ENCODE peak calls at places on chromosomes 4 and X, in seven cellular contexts. P is ovary, H is hepatocyte, J is GM23248, E is pancreas, X is gastrocnemius medialis, L is mesenchymal stem cell. O is an unnamed sample. For H3K4me1 and H3K27me3, the result is how much of the 10 kb centered on the place peaks cover.

GRCh38 chrX:136446208-136446607 is 41.5 kb upstream of the BRS3 start:
- DNase-seq in E (no peak), P (no peak), J (no peak), H (no peak), X (no peak), L (no peak), O (no peak)

GRCh38 chr4:13322681-13323101 is 161.4 kb downstream of the RAB28 start:
- DNase-seq in E (no peak), P (no peak), J (peak), H (no peak), L (peak), X (no peak), O (no peak)

GRCh38 chrX:53587795-53588194 is 98.7 kb downstream of the HUWE1 start:
- DNase-seq in J (peak), X (no peak), P (no peak), H (no peak), L (no peak), E (no peak), O (no peak)

GRCh38 chr4:165844151-165844550 is 28.9 kb upstream of the TLL1 start:
- DNase-seq in H (no peak), L (no peak), P (no peak), X (no peak), E (no peak), J (no peak), O (peak)

GRCh38 chrX:10525381-10525780 is 95.0 kb downstream of the MID1 start:
- DNase-seq in L (peak), E (no peak), J (no peak), H (no peak), P (no peak), X (no peak), O (no peak)

GRCh38 chr4:152667781-152668180 is 12.0 kb downstream of the TMEM154 start:
- DNase-seq in H (no peak), J (no peak), L (no peak), E (no peak), P (no peak), X (no peak), O (no peak)

GRCh38 chr4:99801005-99801699 is 15.5 kb upstream of the DAPP1 start:
- DNase-seq in X (no peak), E (no peak), P (no peak), L (no peak), H (no peak), J (no peak), O (no peak)

GRCh38 chr4:118224239-118224829 is 128.5 kb downstream of the PRSS12 start:
- DNase-seq in P (no peak), L (peak), E (no peak), X (no peak), J (peak), H (peak), O (no peak)

GRCh38 chr4:72896515-72896914 is 173.0 kb downstream of the COX18 start:
- DNase-seq in P (no peak), L (peak), E (no peak), J (peak), X (no peak), H (peak), O (no peak)

GRCh38 chr4:126772662-126773061 is 860.1 kb upstream of the INTU start:
- DNase-seq in H (no peak), E (no peak), X (no peak), P (no peak), L (no peak), J (no peak), O (no peak)

GRCh38 chr4:140931904-140932303 is 175.7 kb upstream of the TBC1D9 start:
- DNase-seq in E (no peak), X (no peak), J (no peak), H (no peak), P (no peak), L (no peak), O (no peak)

GRCh38 chrX:31969714-31970113 is 897.9 kb upstream of the FTHL17 start:
- DNase-seq in X (no peak), P (no peak), H (no peak), E (no peak), J (no peak), L (no peak), O (no peak)

GRCh38 chr4:110622841-110623709 is at the start of gene PITX2:
- DNase-seq in X (peak), E (peak), P (peak), J (peak), H (peak), L (peak), O (peak)

GRCh38 chrX:128781506-128781905 is 729.3 kb upstream of the ACTRT1 start:
- DNase-seq in E (no peak), P (no peak), X (no peak), H (peak), J (no peak), L (peak), O (peak)

GRCh38 chrX:131762802-131763234 is 218.9 kb downstream of the OR13H1 start:
- DNase-seq in J (peak), X (no peak), H (no peak), E (peak), L (no peak), P (peak), O (no peak)

GRCh38 chr4:149987330-149987751 is 90.9 kb upstream of the DCLK2 start:
- DNase-seq in H (peak), J (no peak), L (peak), P (no peak), E (no peak), X (no peak), O (no peak)

GRCh38 chr4:118964891-118965411 is 76.3 kb downstream of the SYNPO2 start:
- DNase-seq in L (peak), P (peak), J (peak), X (no peak), H (no peak), E (no peak), O (no peak)

GRCh38 chr4:26023191-26023972 is 109.4 kb downstream of the SMIM20 start:
- DNase-seq in L (peak), E (no peak), P (no peak), X (no peak), H (no peak), J (peak), O (no peak)

DNA sequence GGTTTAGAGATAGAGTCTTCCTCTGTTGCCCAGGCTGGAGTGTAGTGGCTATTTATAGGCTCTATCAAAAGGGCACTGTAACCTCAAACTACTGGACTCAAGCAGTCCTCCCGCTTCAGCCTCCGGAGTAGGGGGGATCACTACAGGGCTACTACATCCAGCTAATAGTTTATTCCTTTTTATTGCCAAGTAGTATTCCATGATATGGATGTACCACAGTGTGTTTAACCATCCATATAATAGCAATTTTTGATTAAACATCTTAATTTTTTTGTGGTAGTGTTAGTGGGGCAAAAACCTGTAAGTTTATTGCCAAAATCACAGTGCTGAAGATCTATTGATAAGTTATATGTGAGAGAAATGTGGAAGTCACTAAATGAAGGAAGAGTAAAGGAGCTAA is 2.6 kb upstream of the NDUFC1 start:
- DNase-seq in J (no peak), H (no peak), X (no peak), E (no peak), L (no peak), P (no peak), O (no peak)
- H3K4me1 ChIP-seq in J (under half), H (under half), X (under half), E (under half), L (under half), P (under half), O (under half)

GRCh38 chr4:1718095-1718850 is 2.9 kb downstream of the TMEM129 start:
- DNase-seq in J (no peak), P (peak), X (no peak), L (no peak), E (peak), H (no peak), O (no peak)

GRCh38 chr4:1715002-1715761 is 3.1 kb upstream of the SLBP start:
- DNase-seq in E (no peak), L (no peak), J (peak), H (no peak), P (peak), X (no peak), O (no peak)

GRCh38 chr4:1717129-1718094 is 3.7 kb downstream of the TMEM129 start:
- DNase-seq in P (peak), J (no peak), H (no peak), X (no peak), E (no peak), L (no peak), O (no peak)

GRCh38 chr4:1714303-1715001 is 2.3 kb upstream of the SLBP start:
- DNase-seq in J (peak), X (no peak), L (no peak), P (peak), E (no peak), H (no peak), O (no peak)

GRCh38 chr4:1716065-1716945 is 4.2 kb upstream of the SLBP start:
- DNase-seq in X (no peak), E (no peak), J (no peak), P (peak), L (no peak), H (no peak), O (no peak)
- H3K27ac ChIP-seq in X (peak), E (no peak), J (no peak), P (no peak), L (no peak), H (no peak), O (no peak)

GRCh38 chr4:54102747-54103146 is 2.8 kb downstream of the GSX2 start:
- DNase-seq in X (no peak), E (no peak), H (no peak), J (no peak), L (no peak), P (no peak), O (no peak)
- H3K27me3 ChIP-seq in X (half or more), E (under half), H (half or more), J (under half), L (half or more), P (under half), O (half or more)

GRCh38 chr4:7929530-7929951 is 10.1 kb downstream of the AFAP1 start:
- DNase-seq in P (no peak), E (no peak), L (no peak), J (no peak), X (no peak), H (peak), O (no peak)
- H3K4me1 ChIP-seq in P (under half), E (under half), L (under half), J (under half), X (under half), H (under half), O (under half)

GRCh38 chr4:148575577-148575976 is 133.4 kb upstream of the NR3C2 start:
- DNase-seq in L (no peak), J (no peak), P (no peak), E (no peak), X (no peak), H (no peak), O (no peak)

GRCh38 chr4:148574941-148575340 is 132.7 kb upstream of the NR3C2 start:
- DNase-seq in P (no peak), E (no peak), X (no peak), J (no peak), L (no peak), H (no peak), O (no peak)

GRCh38 chr4:148573284-148573683 is 131.1 kb upstream of the NR3C2 start:
- DNase-seq in L (no peak), X (no peak), P (no peak), E (no peak), H (no peak), J (no peak), O (no peak)

GRCh38 chr4:148574502-148574901 is 132.3 kb upstream of the NR3C2 start:
- DNase-seq in P (no peak), L (no peak), H (peak), J (peak), X (no peak), E (no peak), O (no peak)

DNA sequence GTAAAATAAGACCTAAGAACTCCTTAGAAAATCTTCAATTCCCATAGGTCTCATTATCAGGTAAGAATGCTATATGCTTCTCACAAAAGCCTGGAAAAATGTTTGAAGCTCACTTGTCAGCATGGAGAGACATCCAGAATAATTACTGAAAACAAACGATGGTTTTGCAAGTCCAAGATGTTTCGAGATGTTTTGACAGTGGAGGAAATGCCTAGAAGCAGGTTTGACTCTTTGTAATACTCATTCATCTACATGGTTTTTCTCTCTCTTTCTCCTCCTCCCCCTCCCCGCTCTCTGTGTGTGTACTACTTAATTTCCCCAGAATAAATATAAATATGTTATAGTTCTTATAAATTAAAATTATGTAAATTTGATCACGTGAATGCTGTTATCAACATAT is 131.9 kb upstream of the NR3C2 start:
- DNase-seq in H (no peak), X (no peak), P (no peak), J (no peak), E (no peak), L (no peak), O (no peak)
- H3K27ac ChIP-seq in H (no peak), X (no peak), P (no peak), J (no peak), E (no peak), L (no peak), O (no peak)

GRCh38 chrX:71949363-71949762 is 38.7 kb downstream of the NHSL2 start:
- DNase-seq in X (no peak), J (no peak), E (no peak), L (no peak), P (no peak), H (no peak), O (no peak)
- H3K27me3 ChIP-seq in X (under half), J (under half), E (under half), L (under half), P (under half), H (under half), O (under half)

GRCh38 chr4:184395451-184395917 is 78.9 kb downstream of the IRF2 start:
- DNase-seq in X (no peak), E (no peak), J (no peak), H (no peak), P (no peak), L (no peak), O (no peak)
- H3K4me1 ChIP-seq in X (under half), E (under half), J (under half), H (under half), P (under half), L (under half), O (under half)

GRCh38 chr4:11615601-11616000 is 186.9 kb upstream of the HS3ST1 start:
- DNase-seq in P (no peak), L (no peak), H (peak), X (no peak), E (no peak), J (no peak), O (no peak)

GRCh38 chr4:11614426-11614825 is 185.7 kb upstream of the HS3ST1 start:
- DNase-seq in X (no peak), P (no peak), L (no peak), E (peak), J (no peak), H (peak), O (no peak)

GRCh38 chr4:11622961-11623725 is 194.4 kb upstream of the HS3ST1 start:
- DNase-seq in H (no peak), P (no peak), E (no peak), J (no peak), L (no peak), X (no peak), O (no peak)

GRCh38 chr4:11616856-11617255 is 188.2 kb upstream of the HS3ST1 start:
- DNase-seq in P (no peak), L (no peak), H (no peak), X (no peak), E (no peak), J (no peak), O (no peak)

GRCh38 chr4:11618666-11619282 is 190.1 kb upstream of the HS3ST1 start:
- DNase-seq in P (no peak), X (no peak), J (no peak), H (peak), L (no peak), E (no peak), O (no peak)
- H3K27ac ChIP-seq in P (no peak), X (no peak), J (no peak), H (peak), L (peak), E (no peak), O (peak)

GRCh38 chrX:17023670-17024069 is 77.2 kb downstream of the REPS2 start:
- DNase-seq in E (no peak), H (no peak), P (no peak), X (no peak), L (no peak), J (no peak), O (no peak)
- H3K27me3 ChIP-seq in E (under half), H (under half), P (under half), X (under half), L (under half), J (under half), O (half or more)

DNA sequence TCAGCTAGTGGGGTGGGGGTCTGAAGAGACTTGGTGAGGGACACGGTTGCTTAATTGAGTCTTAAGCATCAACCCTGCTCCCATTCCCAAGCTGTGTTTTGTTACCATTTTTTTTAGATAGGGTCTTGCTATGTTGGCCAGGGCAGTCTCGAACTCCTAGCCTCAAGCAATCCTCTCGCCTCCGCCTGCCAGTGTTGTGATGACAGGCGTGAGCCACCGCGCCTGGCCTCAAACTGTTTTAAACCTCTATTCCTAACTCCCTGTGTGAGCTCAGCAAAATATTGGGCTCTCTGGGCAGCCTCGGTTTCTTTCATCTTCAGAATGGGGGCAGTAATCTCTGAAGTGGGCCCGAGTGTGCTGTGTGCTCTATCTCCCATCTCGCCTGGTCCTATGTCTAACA is 26.3 kb upstream of the BCORL1 start:
- DNase-seq in P (no peak), X (no peak), J (no peak), L (no peak), E (no peak), H (no peak), O (no peak)
- H3K4me1 ChIP-seq in P (under half), X (under half), J (under half), L (under half), E (under half), H (under half), O (under half)

O was measured in heart right ventricle.